ENCODE peak calls at places on chromosome 11, in five cellular contexts. E, I, G, Z and M are unnamed samples.

GRCh38 chr11:119567667-119568582 is 145.0 kb upstream of the THY1 start:
- DNase-seq in G (peak), I (peak), Z (peak), E (peak), M (peak)

GRCh38 chr11:31437742-31438435 is 68.2 kb downstream of the DNAJC24 start:
- DNase-seq in G (peak), E (no peak), Z (peak), I (no peak), M (no peak)

GRCh38 chr11:36131719-36132349 is 157.4 kb downstream of the COMMD9 start:
- DNase-seq in I (peak), G (peak), Z (peak), E (peak), M (peak)

GRCh38 chr11:96008161-96008560 is 84.3 kb upstream of the MTMR2 start:
- DNase-seq in Z (no peak), G (peak), I (no peak), E (no peak), M (no peak)

GRCh38 chr11:101567086-101567485 is 16.7 kb downstream of the TRPC6 start:
- DNase-seq in E (no peak), Z (no peak), I (peak), G (no peak), M (no peak)

GRCh38 chr11:134407923-134408322 is 4.1 kb downstream of the B3GAT1 start:
- DNase-seq in E (no peak), G (no peak), I (no peak), Z (no peak), M (no peak)

GRCh38 chr11:85918910-85919794 is 64.0 kb downstream of the CCDC83 start:
- DNase-seq in I (no peak), Z (no peak), G (no peak), E (no peak), M (no peak)

GRCh38 chr11:19344661-19345518 is 104.1 kb upstream of the E2F8 start:
- DNase-seq in G (peak), Z (peak), E (peak), I (peak), M (peak)

GRCh38 chr11:17413414-17414316 is 25.2 kb upstream of the KCNJ11 start:
- DNase-seq in E (no peak), G (no peak), Z (no peak), I (no peak), M (no peak)

GRCh38 chr11:83006877-83007330 is 64.8 kb downstream of the RAB30 start:
- DNase-seq in G (no peak), I (no peak), E (no peak), Z (no peak), M (peak)

GRCh38 chr11:83008581-83008923 is 63.1 kb downstream of the RAB30 start:
- DNase-seq in G (peak), E (no peak), I (no peak), Z (peak), M (no peak)

GRCh38 chr11:83009999-83010398 is 61.7 kb downstream of the RAB30 start:
- DNase-seq in Z (no peak), I (no peak), E (no peak), G (no peak), M (no peak)

GRCh38 chr11:83007477-83007876 is 64.2 kb downstream of the RAB30 start:
- DNase-seq in G (no peak), I (no peak), E (no peak), Z (no peak), M (no peak)

GRCh38 chr11:83007909-83008580 is 63.7 kb downstream of the RAB30 start:
- DNase-seq in G (peak), I (peak), E (peak), Z (no peak), M (peak)
- TF ChIP-seq CTCF in G (no peak), I (no peak), E (no peak), Z (no peak), M (no peak)

DNA sequence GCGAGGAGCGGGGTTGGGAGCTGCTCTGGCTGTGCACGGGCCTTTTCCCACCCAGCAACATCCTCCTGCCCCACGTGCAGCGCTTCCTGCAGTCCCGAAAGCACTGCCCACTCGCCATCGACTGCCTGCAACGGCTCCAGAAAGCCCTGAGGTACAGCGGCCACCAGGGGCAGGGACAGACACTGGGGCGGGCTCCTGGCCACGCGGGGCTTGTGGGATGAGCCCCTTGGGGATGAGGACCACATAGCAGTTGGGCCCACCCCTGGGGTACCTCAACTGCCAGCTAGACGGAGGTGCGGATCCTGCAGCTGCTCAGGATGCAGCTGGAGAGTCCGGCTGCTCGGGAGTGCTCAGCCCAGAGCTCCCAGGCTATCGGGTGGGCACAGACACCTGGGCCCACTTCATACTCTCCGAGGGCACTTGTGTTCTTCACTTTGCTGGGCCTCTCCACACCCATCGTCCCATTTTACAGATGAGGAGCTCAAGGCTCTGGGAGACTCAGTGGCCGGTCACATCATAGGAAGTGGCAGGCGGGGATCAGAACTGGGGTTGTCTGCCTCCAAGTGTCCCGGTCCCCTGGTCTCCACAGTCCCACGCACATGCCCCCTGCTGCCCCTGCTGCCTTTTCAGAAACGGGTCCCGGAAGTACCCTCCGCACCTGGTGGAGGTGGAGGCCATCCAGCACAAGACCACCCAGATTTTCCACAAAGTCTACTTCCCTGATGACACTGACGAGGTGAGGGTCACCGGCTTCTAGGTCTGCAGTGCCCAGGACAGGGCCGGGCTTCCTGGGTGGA is 77.6 kb downstream of the MYO7A start:
- DNase-seq in G (no peak), I (peak), Z (no peak), E (peak), M (no peak)
- H3K4me3 ChIP-seq in G (no peak), I (no peak), Z (no peak), E (no peak), M (no peak)

DNA sequence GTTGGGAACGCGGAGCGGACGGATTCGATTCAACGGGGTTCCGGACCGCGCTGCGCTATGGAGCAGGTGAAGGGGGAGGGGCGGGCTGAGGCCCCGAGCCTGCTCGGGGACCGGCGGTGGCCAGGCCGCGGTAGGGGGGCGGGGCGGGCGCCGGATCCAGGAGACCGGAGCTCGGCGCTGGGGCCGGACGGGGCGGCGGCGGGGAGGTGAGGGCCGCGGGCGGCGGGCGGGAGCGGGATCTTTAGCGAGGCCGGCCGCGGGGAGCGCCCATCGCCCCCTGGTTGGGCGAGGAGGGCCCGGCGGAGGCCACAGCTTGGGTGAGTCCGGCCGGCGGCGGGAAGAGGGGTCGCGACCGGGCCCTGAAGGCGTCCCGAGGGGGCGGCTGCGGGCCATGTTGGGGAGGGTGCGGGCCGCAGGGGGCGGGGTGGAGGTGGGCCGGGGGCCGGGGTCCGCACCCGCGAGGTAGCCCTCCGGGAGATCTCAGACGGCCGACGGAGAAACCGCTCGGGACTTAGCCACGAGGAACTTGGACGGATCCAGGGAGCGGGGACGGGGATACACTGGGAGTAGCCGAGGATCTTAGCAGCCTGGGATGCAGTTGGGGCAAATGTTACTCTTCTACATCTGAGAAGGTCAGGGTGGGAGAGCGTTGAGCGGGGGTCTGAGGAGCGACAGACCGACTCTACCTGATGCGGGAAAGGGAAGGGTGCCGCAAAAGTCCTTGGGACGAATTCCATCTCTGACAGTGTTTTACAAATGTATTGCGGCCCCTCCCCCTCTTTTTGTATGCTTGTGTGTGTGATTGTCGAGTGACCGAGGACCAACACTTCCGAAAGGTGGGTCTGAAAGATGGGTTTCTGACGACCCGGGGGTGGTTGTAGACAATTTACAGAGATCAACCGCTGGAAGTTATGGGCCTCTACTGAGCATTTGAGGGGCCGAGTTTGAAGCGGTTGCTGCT is 514 bp downstream of the STIP1 start:
- DNase-seq in E (no peak), I (peak), Z (no peak), G (peak), M (peak)
- TF ChIP-seq CTCF in E (no peak), I (no peak), Z (no peak), G (no peak), M (no peak)

DNA sequence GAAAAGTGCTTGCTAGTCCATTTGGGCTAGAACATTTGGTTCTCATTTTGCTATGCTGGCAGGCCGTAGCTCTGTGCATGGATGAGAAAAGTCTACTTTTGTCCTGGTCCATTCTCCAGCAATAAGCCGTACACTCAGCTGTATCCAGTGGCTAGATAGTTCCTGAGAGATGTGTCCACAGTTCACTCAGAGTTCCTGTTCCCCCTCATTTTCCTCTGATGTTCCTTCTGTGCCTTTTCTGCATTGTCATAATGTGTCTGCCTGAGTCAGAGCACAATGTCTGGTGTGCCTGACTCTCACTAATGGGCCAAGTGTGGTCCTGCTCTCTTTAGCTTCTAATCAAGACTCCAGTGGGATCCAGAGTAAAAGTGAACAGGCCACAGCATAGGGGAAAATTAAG is 215.7 kb upstream of the CTSC start:
- DNase-seq in E (no peak), G (peak), Z (no peak), I (no peak), M (no peak)
- H3K4me3 ChIP-seq in E (no peak), G (no peak), Z (no peak), I (no peak), M (no peak)

GRCh38 chr11:78406568-78407196 is 10.9 kb downstream of the GAB2 start:
- DNase-seq in I (no peak), G (no peak), Z (peak), E (no peak), M (no peak)
- TF ChIP-seq CTCF in I (no peak), G (no peak), Z (no peak), E (no peak), M (no peak)